ENCODE peak calls at places on chromosome 17, in eight cellular contexts. One of them, this sample, is unnamed.

GRCh38 chr17:9322298-9322697 is 253.3 kb downstream of the STX8 start:
- DNase-seq in A549: no peak
- DNase-seq in AG09309: no peak
- DNase-seq in testis: no peak
- DNase-seq in epithelial cell of esophagus: no peak
- DNase-seq in GM12864: no peak
- DNase-seq in PC-3: no peak
- DNase-seq in AG10803: no peak
- DNase-seq in this sample: no peak

GRCh38 chr17:4043862-4044261 is 79.6 kb upstream of the ATP2A3 start:
- DNase-seq in GM12864: peak
- DNase-seq in AG09309: no peak
- DNase-seq in AG10803: no peak
- DNase-seq in PC-3: no peak
- DNase-seq in epithelial cell of esophagus: no peak
- DNase-seq in testis: no peak
- DNase-seq in A549: no peak
- DNase-seq in this sample: no peak

GRCh38 chr17:42118545-42118944 is 2.6 kb downstream of the KAT2A start:
- DNase-seq in GM12864: no peak
- DNase-seq in epithelial cell of esophagus: peak
- DNase-seq in AG10803: no peak
- DNase-seq in testis: no peak
- DNase-seq in AG09309: no peak
- DNase-seq in A549: peak
- DNase-seq in PC-3: no peak
- DNase-seq in this sample: no peak

GRCh38 chr17:65433157-65433556 is 128.3 kb downstream of the AXIN2 start:
- DNase-seq in A549: no peak
- DNase-seq in testis: no peak
- DNase-seq in AG09309: no peak
- DNase-seq in GM12864: no peak
- DNase-seq in PC-3: no peak
- DNase-seq in epithelial cell of esophagus: no peak
- DNase-seq in AG10803: no peak
- DNase-seq in this sample: no peak

GRCh38 chr17:9875441-9875840 is 29.6 kb downstream of the RCVRN start:
- DNase-seq in AG10803: peak
- DNase-seq in A549: no peak
- DNase-seq in AG09309: no peak
- DNase-seq in GM12864: no peak
- DNase-seq in PC-3: peak
- DNase-seq in testis: no peak
- DNase-seq in epithelial cell of esophagus: no peak
- DNase-seq in this sample: no peak

GRCh38 chr17:280901-281300 is 71.7 kb downstream of the RPH3AL start:
- DNase-seq in GM12864: no peak
- DNase-seq in PC-3: no peak
- DNase-seq in testis: no peak
- DNase-seq in epithelial cell of esophagus: no peak
- DNase-seq in AG09309: no peak
- DNase-seq in A549: no peak
- DNase-seq in AG10803: no peak
- DNase-seq in this sample: no peak

GRCh38 chr17:44400226-44400847 is 10.9 kb upstream of the ITGA2B start:
- DNase-seq in A549: peak
- DNase-seq in GM12864: no peak
- DNase-seq in epithelial cell of esophagus: peak
- DNase-seq in AG09309: no peak
- DNase-seq in testis: peak
- DNase-seq in AG10803: peak
- DNase-seq in PC-3: peak
- DNase-seq in this sample: no peak

GRCh38 chr17:35448214-35448898 is at the start of gene SLFN13:
- DNase-seq in A549: peak
- DNase-seq in testis: peak
- DNase-seq in epithelial cell of esophagus: peak
- DNase-seq in AG10803: peak
- DNase-seq in GM12864: peak
- DNase-seq in AG09309: no peak
- DNase-seq in PC-3: peak
- DNase-seq in this sample: no peak

GRCh38 chr17:63435681-63436522 is 10.2 kb downstream of the CYB561 start:
- DNase-seq in PC-3: peak
- DNase-seq in GM12864: no peak
- DNase-seq in AG09309: no peak
- DNase-seq in testis: no peak
- DNase-seq in A549: no peak
- DNase-seq in AG10803: no peak
- DNase-seq in epithelial cell of esophagus: peak
- DNase-seq in this sample: no peak

GRCh38 chr17:7107012-7107754 is 7.4 kb downstream of the ASGR2 start:
- DNase-seq in AG09309: no peak
- DNase-seq in A549: no peak
- DNase-seq in GM12864: no peak
- DNase-seq in AG10803: no peak
- DNase-seq in PC-3: no peak
- DNase-seq in epithelial cell of esophagus: no peak
- DNase-seq in testis: no peak
- DNase-seq in this sample: no peak

GRCh38 chr17:8160224-8160577 is 2.5 kb downstream of the VAMP2 start:
- DNase-seq in AG10803: no peak
- DNase-seq in A549: no peak
- DNase-seq in epithelial cell of esophagus: no peak
- DNase-seq in testis: no peak
- DNase-seq in AG09309: no peak
- DNase-seq in PC-3: no peak
- DNase-seq in GM12864: no peak
- DNase-seq in this sample: no peak

GRCh38 chr17:55770220-55770870 is 19.5 kb downstream of the PCTP start:
- DNase-seq in testis: no peak
- DNase-seq in PC-3: peak
- DNase-seq in epithelial cell of esophagus: peak
- DNase-seq in AG09309: peak
- DNase-seq in AG10803: peak
- DNase-seq in GM12864: no peak
- DNase-seq in A549: peak
- DNase-seq in this sample: peak

GRCh38 chr17:3937359-3937758 is 21.1 kb upstream of the P2RX1 start:
- DNase-seq in A549: no peak
- DNase-seq in GM12864: no peak
- DNase-seq in AG10803: no peak
- DNase-seq in epithelial cell of esophagus: no peak
- DNase-seq in AG09309: no peak
- DNase-seq in PC-3: no peak
- DNase-seq in testis: no peak
- DNase-seq in this sample: no peak

GRCh38 chr17:81483085-81483861 is 29.3 kb downstream of the ACTG1 start:
- DNase-seq in testis: no peak
- DNase-seq in A549: no peak
- DNase-seq in AG09309: no peak
- DNase-seq in PC-3: no peak
- DNase-seq in AG10803: no peak
- DNase-seq in epithelial cell of esophagus: no peak
- DNase-seq in GM12864: no peak
- DNase-seq in this sample: no peak

GRCh38 chr17:70677783-70678647 is 508.7 kb downstream of the KCNJ2 start:
- DNase-seq in AG09309: no peak
- DNase-seq in AG10803: no peak
- DNase-seq in A549: no peak
- DNase-seq in epithelial cell of esophagus: no peak
- DNase-seq in testis: no peak
- DNase-seq in PC-3: no peak
- DNase-seq in GM12864: no peak
- DNase-seq in this sample: no peak

GRCh38 chr17:51585514-51586104 is 325.3 kb downstream of the UTP18 start:
- DNase-seq in GM12864: no peak
- DNase-seq in A549: peak
- DNase-seq in epithelial cell of esophagus: peak
- DNase-seq in PC-3: peak
- DNase-seq in AG09309: no peak
- DNase-seq in AG10803: no peak
- DNase-seq in testis: peak
- DNase-seq in this sample: no peak

GRCh38 chr17:17950806-17951205 is 21.4 kb downstream of the TOM1L2 start:
- DNase-seq in A549: no peak
- DNase-seq in epithelial cell of esophagus: peak
- DNase-seq in PC-3: peak
- DNase-seq in AG09309: no peak
- DNase-seq in GM12864: no peak
- DNase-seq in AG10803: no peak
- DNase-seq in testis: no peak
- DNase-seq in this sample: no peak

GRCh38 chr17:66667491-66668030 is 167.4 kb upstream of the CACNG5 start:
- DNase-seq in PC-3: no peak
- DNase-seq in AG09309: no peak
- DNase-seq in A549: no peak
- DNase-seq in AG10803: no peak
- DNase-seq in testis: no peak
- DNase-seq in GM12864: peak
- DNase-seq in epithelial cell of esophagus: no peak
- DNase-seq in this sample: no peak

GRCh38 chr17:74417178-74418045 is 14.5 kb upstream of the GPRC5C start:
- DNase-seq in AG09309: no peak
- DNase-seq in AG10803: peak
- DNase-seq in A549: peak
- DNase-seq in GM12864: no peak
- DNase-seq in epithelial cell of esophagus: peak
- DNase-seq in PC-3: peak
- DNase-seq in testis: no peak
- DNase-seq in this sample: no peak

GRCh38 chr17:50172130-50172529 is 6.3 kb downstream of the SGCA start:
- DNase-seq in GM12864: no peak
- DNase-seq in PC-3: no peak
- DNase-seq in A549: no peak
- DNase-seq in epithelial cell of esophagus: no peak
- DNase-seq in AG10803: no peak
- DNase-seq in AG09309: no peak
- DNase-seq in testis: no peak
- DNase-seq in this sample: no peak

GRCh38 chr17:82228278-82228841 is 482 bp upstream of the SLC16A3 start:
- DNase-seq in epithelial cell of esophagus: no peak
- DNase-seq in testis: no peak
- DNase-seq in AG10803: no peak
- DNase-seq in PC-3: no peak
- DNase-seq in AG09309: no peak
- DNase-seq in GM12864: peak
- DNase-seq in A549: no peak
- DNase-seq in this sample: no peak

GRCh38 chr17:60301644-60302043 is 90.3 kb downstream of the USP32 start:
- DNase-seq in AG09309: no peak
- DNase-seq in epithelial cell of esophagus: no peak
- DNase-seq in GM12864: no peak
- DNase-seq in testis: no peak
- DNase-seq in AG10803: no peak
- DNase-seq in A549: no peak
- DNase-seq in PC-3: no peak
- DNase-seq in this sample: no peak

GRCh38 chr17:60297729-60298293 is 94.1 kb downstream of the USP32 start:
- DNase-seq in epithelial cell of esophagus: no peak
- DNase-seq in GM12864: no peak
- DNase-seq in PC-3: no peak
- DNase-seq in AG10803: no peak
- DNase-seq in testis: no peak
- DNase-seq in AG09309: no peak
- DNase-seq in A549: no peak
- DNase-seq in this sample: no peak

GRCh38 chr17:60303406-60304099 is 88.4 kb downstream of the USP32 start:
- DNase-seq in PC-3: no peak
- DNase-seq in AG10803: no peak
- DNase-seq in A549: no peak
- DNase-seq in epithelial cell of esophagus: no peak
- DNase-seq in AG09309: no peak
- DNase-seq in GM12864: no peak
- DNase-seq in testis: no peak
- DNase-seq in this sample: no peak

GRCh38 chr17:60300949-60301348 is 91.0 kb downstream of the USP32 start:
- DNase-seq in epithelial cell of esophagus: no peak
- DNase-seq in testis: no peak
- DNase-seq in AG09309: no peak
- DNase-seq in A549: no peak
- DNase-seq in GM12864: no peak
- DNase-seq in PC-3: no peak
- DNase-seq in AG10803: no peak
- DNase-seq in this sample: no peak

GRCh38 chr17:60300011-60300410 is 91.9 kb downstream of the USP32 start:
- DNase-seq in A549: no peak
- DNase-seq in PC-3: no peak
- DNase-seq in epithelial cell of esophagus: no peak
- DNase-seq in AG10803: no peak
- DNase-seq in testis: no peak
- DNase-seq in GM12864: no peak
- DNase-seq in AG09309: no peak
- DNase-seq in this sample: no peak
- TF ChIP-seq CTCF in A549: no peak
- TF ChIP-seq CTCF in PC-3: no peak
- TF ChIP-seq CTCF in epithelial cell of esophagus: no peak
- TF ChIP-seq CTCF in AG10803: no peak
- TF ChIP-seq CTCF in testis: no peak
- TF ChIP-seq CTCF in GM12864: no peak
- TF ChIP-seq CTCF in AG09309: no peak
- TF ChIP-seq CTCF in this sample: no peak

DNA sequence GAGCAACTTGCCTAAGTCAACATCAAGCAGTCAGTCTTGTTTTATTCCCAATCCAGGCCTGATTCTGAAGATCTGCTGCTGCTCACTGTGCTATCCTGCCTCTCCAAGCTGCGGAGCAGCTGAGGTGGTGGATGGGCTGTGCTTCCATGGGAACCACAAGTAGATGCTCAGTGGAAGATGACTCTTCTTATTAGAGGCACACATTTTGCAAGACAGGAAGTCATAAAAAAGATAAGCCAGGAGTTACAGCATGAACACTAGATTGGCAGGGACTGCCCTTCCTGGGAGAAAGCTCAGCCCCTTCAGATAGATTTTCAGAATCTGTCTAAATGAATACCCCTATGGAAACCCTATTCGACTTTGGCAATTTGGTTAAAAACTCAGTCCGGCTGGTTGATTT is 143.1 kb downstream of the SHISA6 start:
- DNase-seq in AG09309: no peak
- DNase-seq in A549: no peak
- DNase-seq in AG10803: no peak
- DNase-seq in epithelial cell of esophagus: no peak
- DNase-seq in GM12864: no peak
- DNase-seq in PC-3: no peak
- DNase-seq in testis: no peak
- DNase-seq in this sample: no peak
- H3K4me3 ChIP-seq in AG09309: no peak
- H3K4me3 ChIP-seq in A549: no peak
- H3K4me3 ChIP-seq in AG10803: no peak
- H3K4me3 ChIP-seq in epithelial cell of esophagus: no peak
- H3K4me3 ChIP-seq in GM12864: no peak
- H3K4me3 ChIP-seq in PC-3: no peak
- H3K4me3 ChIP-seq in testis: no peak
- H3K4me3 ChIP-seq in this sample: no peak

GRCh38 chr17:80364091-80364691 is 50.8 kb upstream of the ENDOV start:
- DNase-seq in testis: peak
- DNase-seq in AG09309: no peak
- DNase-seq in PC-3: peak
- DNase-seq in GM12864: no peak
- DNase-seq in A549: peak
- DNase-seq in epithelial cell of esophagus: peak
- DNase-seq in AG10803: no peak
- DNase-seq in this sample: no peak
- TF ChIP-seq CTCF in testis: peak
- TF ChIP-seq CTCF in AG09309: peak
- TF ChIP-seq CTCF in PC-3: peak
- TF ChIP-seq CTCF in GM12864: no peak
- TF ChIP-seq CTCF in A549: peak
- TF ChIP-seq CTCF in epithelial cell of esophagus: peak
- TF ChIP-seq CTCF in AG10803: peak
- TF ChIP-seq CTCF in this sample: peak

GRCh38 chr17:40341808-40342574 is 22.5 kb downstream of the GJD3 start:
- DNase-seq in A549: peak
- DNase-seq in GM12864: no peak
- DNase-seq in testis: peak
- DNase-seq in epithelial cell of esophagus: peak
- DNase-seq in PC-3: peak
- DNase-seq in AG10803: peak
- DNase-seq in AG09309: no peak
- DNase-seq in this sample: no peak
- H3K4me3 ChIP-seq in A549: peak
- H3K4me3 ChIP-seq in GM12864: peak
- H3K4me3 ChIP-seq in testis: peak
- H3K4me3 ChIP-seq in epithelial cell of esophagus: peak
- H3K4me3 ChIP-seq in PC-3: peak
- H3K4me3 ChIP-seq in AG10803: peak
- H3K4me3 ChIP-seq in AG09309: peak
- H3K4me3 ChIP-seq in this sample: peak